ENCODE peak calls at places on chromosomes 3 and 15, in four cellular contexts. R is GM12878, T is HepG2, C is K562. O is an unnamed sample.

GRCh38 chr15:53586815-53587214 is 172.6 kb downstream of the WDR72 start:
- DNase-seq in T (peak), R (no peak), C (peak), O (peak)

GRCh38 chr3:72258786-72259185 is 473.8 kb upstream of the PROK2 start:
- DNase-seq in T (no peak), C (no peak), R (no peak), O (no peak)

GRCh38 chr15:91376016-91376415 is 276.0 kb downstream of the SV2B start:
- DNase-seq in C (no peak), R (no peak), T (no peak), O (no peak)

GRCh38 chr3:36944641-36945270 is at the start of gene TRANK1:
- DNase-seq in C (no peak), T (no peak), R (no peak), O (peak)

GRCh38 chr3:182414586-182414985 is 378.7 kb upstream of the ATP11B start:
- DNase-seq in R (no peak), T (no peak), C (no peak), O (no peak)

GRCh38 chr15:70322051-70322668 is 224.4 kb upstream of the TLE3 start:
- DNase-seq in R (peak), T (no peak), C (no peak), O (no peak)

GRCh38 chr3:186381424-186382216 is 19.6 kb upstream of the DGKG start:
- DNase-seq in R (no peak), C (no peak), T (peak), O (no peak)

GRCh38 chr3:65854606-65855304 is 184.0 kb downstream of the MAGI1 start:
- DNase-seq in C (no peak), R (no peak), T (no peak), O (no peak)

GRCh38 chr3:4753073-4753691 is 226.1 kb upstream of the BHLHE40 start:
- DNase-seq in C (no peak), R (no peak), T (no peak), O (no peak)

GRCh38 chr3:126481808-126482502 is 6.3 kb upstream of the ZXDC start:
- DNase-seq in C (no peak), R (no peak), T (peak), O (no peak)

GRCh38 chr3:25897019-25897418 is 107.1 kb downstream of the OXSM start:
- DNase-seq in R (no peak), T (peak), C (peak), O (peak)

GRCh38 chr3:107598926-107599754 is 76.4 kb downstream of the BBX start:
- DNase-seq in T (peak), C (no peak), R (peak), O (peak)

GRCh38 chr3:151290673-151291072 is 12.3 kb upstream of the P2RY14 start:
- DNase-seq in T (no peak), C (no peak), R (no peak), O (no peak)

GRCh38 chr3:185126201-185126600 is 26.7 kb downstream of the C3orf70 start:
- DNase-seq in T (no peak), C (no peak), R (no peak), O (no peak)

GRCh38 chr3:119783883-119784282 is 2.0 kb downstream of the NR1I2 start:
- DNase-seq in T (no peak), C (no peak), R (no peak), O (no peak)

GRCh38 chr3:18499256-18499655 is 74.1 kb upstream of the SATB1 start:
- DNase-seq in C (no peak), R (peak), T (no peak), O (no peak)

GRCh38 chr3:66812126-66812525 is 186.0 kb upstream of the KBTBD8 start:
- DNase-seq in R (no peak), T (no peak), C (no peak), O (no peak)

GRCh38 chr3:52838561-52839267 is 3.9 kb upstream of the MUSTN1 start:
- DNase-seq in R (no peak), T (no peak), C (no peak), O (no peak)

GRCh38 chr3:106068386-106068785 is 199.6 kb upstream of the CBLB start:
- DNase-seq in T (no peak), C (no peak), R (no peak), O (no peak)

GRCh38 chr15:39358441-39359041 is 222.3 kb upstream of the THBS1 start:
- DNase-seq in R (no peak), T (peak), C (peak), O (no peak)

GRCh38 chr3:31041161-31041978 is 146.9 kb upstream of the GADL1 start:
- DNase-seq in R (no peak), T (peak), C (no peak), O (peak)

GRCh38 chr3:128572644-128573105 is 77.9 kb downstream of the RPN1 start:
- DNase-seq in R (peak), C (peak), T (peak), O (peak)

GRCh38 chr3:48407542-48408099 is 22.3 kb downstream of the PLXNB1 start:
- DNase-seq in C (no peak), R (no peak), T (no peak), O (no peak)

GRCh38 chr15:71387825-71388224 is 272.6 kb downstream of the THSD4 start:
- DNase-seq in R (no peak), C (no peak), T (no peak), O (no peak)

GRCh38 chr15:32763295-32763694 is 45.5 kb downstream of the GREM1 start:
- DNase-seq in R (peak), C (no peak), T (no peak), O (no peak)

GRCh38 chr3:198018416-198018815 is 58.4 kb downstream of the LMLN start:
- DNase-seq in C (no peak), T (no peak), R (no peak), O (no peak)

GRCh38 chr15:67829647-67830504 is 4.6 kb downstream of the SKOR1 start:
- DNase-seq in C (no peak), R (no peak), T (no peak), O (no peak)

GRCh38 chr3:186109897-186110803 is 1.3 kb upstream of the ETV5 start:
- DNase-seq in C (peak), T (no peak), R (no peak), O (peak)

GRCh38 chr3:193879864-193880242 is 256.1 kb upstream of the HES1 start:
- DNase-seq in C (peak), T (no peak), R (no peak), O (no peak)

GRCh38 chr3:184737641-184738518 is 26.0 kb upstream of the MAGEF1 start:
- DNase-seq in R (no peak), T (no peak), C (no peak), O (no peak)

GRCh38 chr15:69841046-69841828 is 256.5 kb downstream of the TLE3 start:
- DNase-seq in T (no peak), C (no peak), R (no peak), O (no peak)

GRCh38 chr15:77975332-77976119 is 102.0 kb downstream of the TBC1D2B start:
- DNase-seq in C (no peak), R (no peak), T (no peak), O (no peak)

GRCh38 chr3:126036056-126036549 is 47.8 kb downstream of the SLC41A3 start:
- DNase-seq in C (no peak), R (no peak), T (no peak), O (no peak)

GRCh38 chr3:112074616-112075497 is 11.3 kb upstream of the C3orf52 start:
- DNase-seq in C (no peak), R (no peak), T (peak), O (no peak)

GRCh38 chr3:65894679-65895078 is 144.0 kb downstream of the MAGI1 start:
- DNase-seq in T (no peak), C (no peak), R (no peak), O (no peak)

GRCh38 chr15:32668942-32669341 is 27.4 kb downstream of the SCG5 start:
- DNase-seq in T (no peak), R (no peak), C (no peak), O (peak)

GRCh38 chr15:74036271-74037170 is 42.0 kb downstream of the PML start:
- DNase-seq in T (peak), R (no peak), C (peak), O (peak)

GRCh38 chr3:35965908-35966307 is 326.6 kb downstream of the ARPP21 start:
- DNase-seq in C (no peak), R (no peak), T (no peak), O (no peak)

GRCh38 chr3:125163739-125164601 is 48.6 kb downstream of the SLC12A8 start:
- DNase-seq in R (no peak), C (no peak), T (peak), O (peak)

GRCh38 chr3:46087871-46088270 is 60.6 kb upstream of the XCR1 start:
- DNase-seq in T (no peak), C (no peak), R (no peak), O (no peak)
- TF ChIP-seq CTCF in T (no peak), C (peak), R (peak), O (no peak)

GRCh38 chr3:39273119-39273518 is 6.7 kb downstream of the CX3CR1 start:
- DNase-seq in T (no peak), R (no peak), C (peak), O (no peak)
- TF ChIP-seq SP1 in T (no peak), R (no peak), C (no peak), O (no peak)

DNA sequence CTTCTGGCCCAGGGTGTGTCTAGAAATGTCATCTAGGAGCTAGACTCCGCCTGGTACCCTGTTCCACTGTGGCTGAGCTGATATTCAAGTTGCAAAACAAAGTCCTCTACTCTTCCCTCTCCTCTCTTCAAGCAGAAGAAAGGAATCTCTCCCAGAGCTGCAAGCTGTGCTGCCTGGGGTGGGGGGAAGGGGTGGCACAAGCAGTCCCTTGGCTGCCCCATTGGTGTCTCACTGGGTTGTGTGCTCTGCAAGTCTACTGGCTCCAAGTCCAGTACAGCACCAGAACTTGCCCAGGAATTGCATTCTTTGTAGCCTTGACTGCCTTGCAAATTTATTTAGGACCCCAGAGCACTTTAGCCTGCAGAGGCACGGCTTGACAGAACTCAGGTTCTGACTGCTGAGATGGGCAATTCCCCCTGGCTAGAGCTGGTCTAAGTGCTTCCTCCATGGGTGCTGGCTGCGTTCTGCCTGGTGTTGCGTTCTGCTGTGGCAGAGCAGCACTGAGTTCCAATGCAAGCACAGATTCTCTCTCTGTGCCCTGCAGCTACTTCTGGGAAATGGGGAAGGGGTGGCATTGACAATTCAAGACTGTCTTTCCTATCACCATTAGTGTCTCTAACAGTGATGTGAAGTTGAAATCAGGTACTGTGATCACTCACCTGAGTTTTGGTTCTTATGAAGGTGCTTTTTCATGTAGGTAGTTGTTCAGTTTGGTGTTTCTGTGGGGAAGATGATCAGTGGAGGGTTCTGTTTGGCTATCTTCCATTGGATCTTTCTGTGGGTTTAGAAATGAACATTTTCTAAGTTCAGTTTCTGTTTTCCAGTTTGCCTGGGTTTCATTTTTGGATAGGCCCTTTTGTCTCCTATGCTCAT is 39.5 kb downstream of the OXSR1 start:
- DNase-seq in R (no peak), C (no peak), T (no peak), O (no peak)
- TF ChIP-seq ETV6 in R (no peak), C (no peak), T (no peak), O (no peak)

GRCh38 chr3:101497803-101498202 is 15.2 kb downstream of the SENP7 start:
- DNase-seq in T (no peak), C (no peak), R (no peak), O (no peak)

GRCh38 chr3:101500208-101500607 is 12.8 kb downstream of the SENP7 start:
- DNase-seq in R (no peak), C (no peak), T (no peak), O (no peak)

DNA sequence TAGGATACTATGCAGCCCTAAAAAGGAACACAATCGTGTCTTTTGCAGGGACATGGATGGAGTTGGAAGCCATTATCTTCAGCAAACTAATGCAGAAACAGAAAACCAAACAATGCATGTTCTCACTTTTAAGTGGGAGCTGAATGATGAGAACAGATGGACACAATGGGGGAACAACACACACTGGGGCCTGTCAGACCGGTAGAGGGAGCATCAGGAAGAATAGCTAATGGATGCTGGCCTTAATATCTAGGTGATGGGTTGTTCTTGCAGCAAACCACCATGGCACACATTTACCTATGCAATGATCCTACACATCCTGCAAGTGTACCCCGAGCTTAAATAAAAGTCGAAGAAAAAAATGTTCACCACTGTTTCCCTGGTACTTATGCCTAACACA is 17.5 kb downstream of the SENP7 start:
- DNase-seq in R (no peak), T (no peak), C (no peak), O (no peak)
- TF ChIP-seq CTCF in R (no peak), T (peak), C (peak), O (no peak)

GRCh38 chr15:58014470-58014869 is 51.0 kb downstream of the ALDH1A2 start:
- DNase-seq in T (no peak), C (no peak), R (no peak), O (no peak)

GRCh38 chr15:58016776-58017175 is 48.7 kb downstream of the ALDH1A2 start:
- DNase-seq in C (no peak), R (no peak), T (no peak), O (no peak)

GRCh38 chr15:58017869-58018268 is 47.6 kb downstream of the ALDH1A2 start:
- DNase-seq in C (no peak), T (no peak), R (no peak), O (no peak)

GRCh38 chr15:58014040-58014439 is 51.5 kb downstream of the ALDH1A2 start:
- DNase-seq in C (peak), T (no peak), R (no peak), O (no peak)

DNA sequence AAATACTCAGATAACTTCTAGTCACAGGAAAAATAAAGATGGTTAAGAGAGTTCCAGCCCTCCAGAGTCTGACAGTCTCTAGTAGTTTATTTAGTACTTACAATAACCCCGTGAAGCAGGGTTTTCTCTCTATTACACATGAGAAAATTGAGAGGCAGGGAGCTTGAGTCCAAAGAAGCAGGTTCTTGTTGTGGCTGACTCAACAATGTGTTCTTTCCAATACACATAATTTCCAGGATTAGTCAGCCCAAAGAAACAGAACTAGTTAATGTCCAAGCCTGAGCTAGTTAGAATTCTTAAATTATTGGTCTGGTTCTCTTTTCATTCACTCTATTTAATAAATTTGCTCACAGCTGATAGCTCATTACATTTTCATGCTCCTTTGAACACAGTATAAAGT is 49.9 kb downstream of the ALDH1A2 start:
- DNase-seq in R (no peak), T (no peak), C (no peak), O (no peak)
- TF ChIP-seq SP1 in R (no peak), T (no peak), C (no peak), O (no peak)

DNA sequence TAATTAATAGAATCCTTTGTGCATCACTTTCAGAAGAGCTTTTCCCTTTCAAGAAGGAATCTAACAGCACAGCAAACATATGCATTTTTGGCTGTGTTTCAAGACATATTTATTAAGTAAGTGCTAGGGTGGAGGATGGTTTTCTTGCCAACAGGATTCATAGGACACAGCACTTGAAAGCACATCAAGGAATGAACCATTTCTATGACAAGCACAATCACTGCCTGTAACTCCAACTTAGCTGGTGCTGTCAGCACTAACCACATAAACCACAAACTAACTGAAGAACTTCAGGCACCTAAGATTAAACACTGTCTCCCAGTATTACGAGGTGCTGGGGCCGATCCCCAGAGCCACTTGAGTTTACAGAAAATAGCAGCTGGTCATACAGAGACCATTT is 35.5 kb upstream of the SPRED1 start:
- DNase-seq in C (no peak), R (no peak), T (no peak), O (no peak)
- TF ChIP-seq ETV6 in C (no peak), R (no peak), T (no peak), O (no peak)